ENCODE peak calls at places on chromosomes 11 and 22, in ten cellular contexts. One of them, this sample, is unnamed.

GRCh38 chr11:128021304-128022006 is 565.9 kb downstream of the ETS1 start:
- DNase-seq in GM12865: no peak
- DNase-seq in ovary: no peak
- DNase-seq in psoas muscle: no peak
- DNase-seq in NB4: peak
- DNase-seq in Caco-2: peak
- DNase-seq in A549: no peak
- DNase-seq in dorsolateral prefrontal cortex: no peak
- DNase-seq in uterus: no peak
- DNase-seq in body of pancreas: no peak
- DNase-seq in this sample: no peak

GRCh38 chr11:128424867-128425285 is 162.5 kb downstream of the ETS1 start:
- DNase-seq in GM12865: no peak
- DNase-seq in ovary: peak
- DNase-seq in psoas muscle: peak
- DNase-seq in NB4: no peak
- DNase-seq in Caco-2: peak
- DNase-seq in A549: no peak
- DNase-seq in dorsolateral prefrontal cortex: no peak
- DNase-seq in uterus: peak
- DNase-seq in body of pancreas: peak
- DNase-seq in this sample: peak

GRCh38 chr22:43225609-43226008 is 38.7 kb upstream of the TTLL12 start:
- DNase-seq in GM12865: no peak
- DNase-seq in ovary: no peak
- DNase-seq in psoas muscle: no peak
- DNase-seq in NB4: no peak
- DNase-seq in Caco-2: no peak
- DNase-seq in A549: no peak
- DNase-seq in dorsolateral prefrontal cortex: no peak
- DNase-seq in uterus: no peak
- DNase-seq in body of pancreas: no peak
- DNase-seq in this sample: no peak

GRCh38 chr11:75474240-75474639 is 41.2 kb upstream of the KLHL35 start:
- DNase-seq in GM12865: no peak
- DNase-seq in ovary: no peak
- DNase-seq in psoas muscle: no peak
- DNase-seq in NB4: peak
- DNase-seq in Caco-2: no peak
- DNase-seq in A549: no peak
- DNase-seq in dorsolateral prefrontal cortex: no peak
- DNase-seq in uterus: no peak
- DNase-seq in body of pancreas: no peak
- DNase-seq in this sample: no peak

GRCh38 chr11:83122050-83122449 is 34.9 kb upstream of the PCF11 start:
- DNase-seq in GM12865: no peak
- DNase-seq in ovary: no peak
- DNase-seq in psoas muscle: no peak
- DNase-seq in NB4: no peak
- DNase-seq in Caco-2: no peak
- DNase-seq in A549: no peak
- DNase-seq in dorsolateral prefrontal cortex: no peak
- DNase-seq in uterus: no peak
- DNase-seq in body of pancreas: no peak
- DNase-seq in this sample: no peak

GRCh38 chr11:78192223-78192719 is 3.6 kb downstream of the USP35 start:
- DNase-seq in GM12865: no peak
- DNase-seq in ovary: no peak
- DNase-seq in psoas muscle: no peak
- DNase-seq in NB4: peak
- DNase-seq in Caco-2: no peak
- DNase-seq in A549: no peak
- DNase-seq in dorsolateral prefrontal cortex: no peak
- DNase-seq in uterus: no peak
- DNase-seq in body of pancreas: peak
- DNase-seq in this sample: no peak

GRCh38 chr11:92628401-92629292 is 340.8 kb upstream of the MTNR1B start:
- DNase-seq in GM12865: no peak
- DNase-seq in ovary: no peak
- DNase-seq in psoas muscle: no peak
- DNase-seq in NB4: no peak
- DNase-seq in Caco-2: no peak
- DNase-seq in A549: no peak
- DNase-seq in dorsolateral prefrontal cortex: no peak
- DNase-seq in uterus: no peak
- DNase-seq in body of pancreas: no peak
- DNase-seq in this sample: no peak

GRCh38 chr11:126345759-126346585 is 9.5 kb upstream of the ST3GAL4 start:
- DNase-seq in GM12865: no peak
- DNase-seq in ovary: peak
- DNase-seq in psoas muscle: peak
- DNase-seq in NB4: peak
- DNase-seq in Caco-2: no peak
- DNase-seq in A549: no peak
- DNase-seq in dorsolateral prefrontal cortex: no peak
- DNase-seq in uterus: peak
- DNase-seq in body of pancreas: peak
- DNase-seq in this sample: peak

GRCh38 chr11:78138694-78139421 is 568 bp downstream of the ALG8 start:
- DNase-seq in GM12865: peak
- DNase-seq in ovary: no peak
- DNase-seq in psoas muscle: no peak
- DNase-seq in NB4: peak
- DNase-seq in Caco-2: peak
- DNase-seq in A549: peak
- DNase-seq in dorsolateral prefrontal cortex: no peak
- DNase-seq in uterus: no peak
- DNase-seq in body of pancreas: no peak
- DNase-seq in this sample: no peak

GRCh38 chr11:74696932-74697687 is 34.1 kb downstream of the CHRDL2 start:
- DNase-seq in GM12865: peak
- DNase-seq in ovary: peak
- DNase-seq in psoas muscle: peak
- DNase-seq in NB4: no peak
- DNase-seq in Caco-2: peak
- DNase-seq in A549: peak
- DNase-seq in dorsolateral prefrontal cortex: no peak
- DNase-seq in uterus: peak
- DNase-seq in body of pancreas: peak
- DNase-seq in this sample: peak

GRCh38 chr11:35529971-35530495 is 4.6 kb upstream of the PAMR1 start:
- DNase-seq in GM12865: no peak
- DNase-seq in ovary: no peak
- DNase-seq in psoas muscle: no peak
- DNase-seq in NB4: no peak
- DNase-seq in Caco-2: no peak
- DNase-seq in A549: no peak
- DNase-seq in dorsolateral prefrontal cortex: no peak
- DNase-seq in uterus: peak
- DNase-seq in body of pancreas: peak
- DNase-seq in this sample: no peak
- TF ChIP-seq CTCF in GM12865: no peak
- TF ChIP-seq CTCF in ovary: no peak
- TF ChIP-seq CTCF in psoas muscle: no peak
- TF ChIP-seq CTCF in NB4: no peak
- TF ChIP-seq CTCF in Caco-2: no peak
- TF ChIP-seq CTCF in A549: no peak
- TF ChIP-seq CTCF in dorsolateral prefrontal cortex: no peak
- TF ChIP-seq CTCF in uterus: no peak
- TF ChIP-seq CTCF in body of pancreas: no peak
- TF ChIP-seq CTCF in this sample: no peak

GRCh38 chr11:61384271-61385242 is 7.8 kb upstream of the TMEM216 start:
- DNase-seq in GM12865: no peak
- DNase-seq in ovary: no peak
- DNase-seq in psoas muscle: no peak
- DNase-seq in NB4: peak
- DNase-seq in Caco-2: peak
- DNase-seq in A549: no peak
- DNase-seq in dorsolateral prefrontal cortex: no peak
- DNase-seq in uterus: no peak
- DNase-seq in body of pancreas: no peak
- DNase-seq in this sample: no peak
- TF ChIP-seq CTCF in GM12865: peak
- TF ChIP-seq CTCF in ovary: no peak
- TF ChIP-seq CTCF in psoas muscle: no peak
- TF ChIP-seq CTCF in NB4: peak
- TF ChIP-seq CTCF in Caco-2: no peak
- TF ChIP-seq CTCF in A549: peak
- TF ChIP-seq CTCF in dorsolateral prefrontal cortex: no peak
- TF ChIP-seq CTCF in uterus: no peak
- TF ChIP-seq CTCF in body of pancreas: no peak
- TF ChIP-seq CTCF in this sample: no peak

DNA sequence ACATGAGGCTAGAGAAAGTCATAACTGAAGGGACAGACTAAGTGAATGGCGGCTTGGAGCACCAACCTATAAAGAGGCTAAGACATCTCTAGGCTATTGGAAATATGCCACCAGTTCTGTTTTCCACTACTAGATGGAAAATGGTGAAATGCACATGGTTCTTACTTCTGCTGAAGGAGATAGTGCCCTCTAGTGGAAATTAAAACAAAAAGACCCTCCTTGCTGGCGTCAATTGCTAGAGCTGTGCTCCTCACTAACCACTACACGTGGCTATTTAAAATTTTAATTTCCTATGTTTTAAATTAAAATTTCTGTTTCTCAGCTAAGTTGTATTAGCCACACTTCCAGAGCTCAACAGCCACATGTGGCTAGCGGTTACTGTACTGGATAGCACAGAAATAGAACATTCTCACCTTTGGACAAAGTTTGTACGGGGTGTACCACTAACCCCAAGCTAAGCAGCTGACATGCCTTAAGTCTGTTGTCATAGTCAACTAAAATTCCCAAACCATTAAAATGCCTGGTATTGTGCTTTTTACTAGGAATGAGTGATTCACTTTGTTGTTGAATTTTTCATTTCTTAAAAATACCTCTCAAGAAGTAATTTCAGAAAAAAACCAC is 34.1 kb upstream of the CALCA start:
- DNase-seq in GM12865: peak
- DNase-seq in ovary: no peak
- DNase-seq in psoas muscle: no peak
- DNase-seq in NB4: peak
- DNase-seq in Caco-2: peak
- DNase-seq in A549: no peak
- DNase-seq in dorsolateral prefrontal cortex: no peak
- DNase-seq in uterus: no peak
- DNase-seq in body of pancreas: no peak
- DNase-seq in this sample: no peak
- TF ChIP-seq CTCF in GM12865: peak
- TF ChIP-seq CTCF in ovary: no peak
- TF ChIP-seq CTCF in psoas muscle: peak
- TF ChIP-seq CTCF in NB4: peak
- TF ChIP-seq CTCF in Caco-2: peak
- TF ChIP-seq CTCF in A549: peak
- TF ChIP-seq CTCF in dorsolateral prefrontal cortex: no peak
- TF ChIP-seq CTCF in uterus: no peak
- TF ChIP-seq CTCF in body of pancreas: no peak
- TF ChIP-seq CTCF in this sample: no peak

GRCh38 chr11:70048279-70049024 is 29.7 kb upstream of the ANO1 start:
- DNase-seq in GM12865: no peak
- DNase-seq in ovary: no peak
- DNase-seq in psoas muscle: no peak
- DNase-seq in NB4: peak
- DNase-seq in Caco-2: peak
- DNase-seq in A549: peak
- DNase-seq in dorsolateral prefrontal cortex: no peak
- DNase-seq in uterus: no peak
- DNase-seq in body of pancreas: no peak
- DNase-seq in this sample: no peak
- TF ChIP-seq CTCF in GM12865: peak
- TF ChIP-seq CTCF in ovary: no peak
- TF ChIP-seq CTCF in psoas muscle: no peak
- TF ChIP-seq CTCF in NB4: peak
- TF ChIP-seq CTCF in Caco-2: peak
- TF ChIP-seq CTCF in A549: no peak
- TF ChIP-seq CTCF in dorsolateral prefrontal cortex: no peak
- TF ChIP-seq CTCF in uterus: no peak
- TF ChIP-seq CTCF in body of pancreas: no peak
- TF ChIP-seq CTCF in this sample: no peak

GRCh38 chr11:40130427-40130826 is 1329.0 kb downstream of the LRRC4C start:
- DNase-seq in GM12865: peak
- DNase-seq in ovary: no peak
- DNase-seq in psoas muscle: no peak
- DNase-seq in NB4: peak
- DNase-seq in Caco-2: peak
- DNase-seq in A549: no peak
- DNase-seq in dorsolateral prefrontal cortex: no peak
- DNase-seq in uterus: no peak
- DNase-seq in body of pancreas: no peak
- DNase-seq in this sample: no peak
- TF ChIP-seq CTCF in GM12865: peak
- TF ChIP-seq CTCF in ovary: no peak
- TF ChIP-seq CTCF in psoas muscle: no peak
- TF ChIP-seq CTCF in NB4: no peak
- TF ChIP-seq CTCF in Caco-2: peak
- TF ChIP-seq CTCF in A549: no peak
- TF ChIP-seq CTCF in dorsolateral prefrontal cortex: peak
- TF ChIP-seq CTCF in uterus: no peak
- TF ChIP-seq CTCF in body of pancreas: no peak
- TF ChIP-seq CTCF in this sample: no peak

DNA sequence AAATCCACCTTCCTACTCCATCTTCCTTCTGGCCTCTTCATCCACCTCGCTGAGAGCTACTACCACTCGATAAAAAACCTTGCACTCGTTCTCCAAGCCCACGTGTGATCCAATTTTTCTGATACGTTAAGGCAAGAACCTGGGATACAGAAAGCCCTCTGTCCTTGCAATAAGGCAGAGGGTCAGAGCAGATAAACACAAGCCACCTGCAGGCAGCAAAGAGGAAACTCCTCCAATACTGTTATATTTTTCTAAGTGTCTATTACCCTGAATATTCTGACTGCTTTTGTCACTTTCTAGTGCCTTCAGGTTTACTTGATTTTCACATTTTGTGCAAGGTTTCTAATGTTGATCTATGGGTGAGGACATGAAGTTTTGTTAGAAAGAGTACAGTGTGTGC is 26.6 kb downstream of the TRIM5 start:
- DNase-seq in GM12865: no peak
- DNase-seq in ovary: no peak
- DNase-seq in psoas muscle: no peak
- DNase-seq in NB4: no peak
- DNase-seq in Caco-2: no peak
- DNase-seq in A549: no peak
- DNase-seq in dorsolateral prefrontal cortex: no peak
- DNase-seq in uterus: no peak
- DNase-seq in body of pancreas: no peak
- DNase-seq in this sample: no peak
- TF ChIP-seq CTCF in GM12865: no peak
- TF ChIP-seq CTCF in ovary: no peak
- TF ChIP-seq CTCF in psoas muscle: no peak
- TF ChIP-seq CTCF in NB4: no peak
- TF ChIP-seq CTCF in Caco-2: peak
- TF ChIP-seq CTCF in A549: no peak
- TF ChIP-seq CTCF in dorsolateral prefrontal cortex: no peak
- TF ChIP-seq CTCF in uterus: no peak
- TF ChIP-seq CTCF in body of pancreas: no peak
- TF ChIP-seq CTCF in this sample: no peak

This sample was measured in right atrium auricular region.